ENCODE peak calls at places on chromosomes 2 and 18, in six cellular contexts. One of them, this sample, is unnamed.

GRCh38 chr18:22544626-22545025 is 126.9 kb upstream of the CTAGE1 start:
- DNase-seq in T-helper 1 cell: no peak
- DNase-seq in K562: no peak
- DNase-seq in posterior cingulate gyrus: no peak
- DNase-seq in hypothalamus: no peak
- DNase-seq in uterus: peak; percentile 56
- DNase-seq in this sample: no peak

GRCh38 chr2:208466133-208466919 is 59.7 kb downstream of the PTH2R start:
- DNase-seq in T-helper 1 cell: no peak
- DNase-seq in K562: peak; percentile 33
- DNase-seq in posterior cingulate gyrus: peak; percentile 10
- DNase-seq in hypothalamus: peak; percentile 7
- DNase-seq in uterus: no peak
- DNase-seq in this sample: no peak

GRCh38 chr2:190094471-190094870 is 31.9 kb upstream of the MSTN start:
- DNase-seq in T-helper 1 cell: no peak
- DNase-seq in K562: no peak
- DNase-seq in posterior cingulate gyrus: no peak
- DNase-seq in hypothalamus: no peak
- DNase-seq in uterus: no peak
- DNase-seq in this sample: no peak

GRCh38 chr18:8368490-8369217 is 240.6 kb upstream of the RAB12 start:
- DNase-seq in T-helper 1 cell: no peak
- DNase-seq in K562: no peak
- DNase-seq in posterior cingulate gyrus: no peak
- DNase-seq in hypothalamus: no peak
- DNase-seq in uterus: no peak
- DNase-seq in this sample: no peak

GRCh38 chr2:24313744-24314632 is 46.3 kb downstream of the ITSN2 start:
- DNase-seq in T-helper 1 cell: no peak
- DNase-seq in K562: no peak
- DNase-seq in posterior cingulate gyrus: no peak
- DNase-seq in hypothalamus: no peak
- DNase-seq in uterus: no peak
- DNase-seq in this sample: no peak

GRCh38 chr2:95799892-95800291 is 191.7 kb downstream of the ANKRD36C start:
- DNase-seq in T-helper 1 cell: no peak
- DNase-seq in K562: no peak
- DNase-seq in posterior cingulate gyrus: no peak
- DNase-seq in hypothalamus: no peak
- DNase-seq in uterus: no peak
- DNase-seq in this sample: no peak

GRCh38 chr18:27447930-27448329 is 262.8 kb upstream of the CHST9 start:
- DNase-seq in T-helper 1 cell: no peak
- DNase-seq in K562: no peak
- DNase-seq in posterior cingulate gyrus: no peak
- DNase-seq in hypothalamus: no peak
- DNase-seq in uterus: no peak
- DNase-seq in this sample: no peak

GRCh38 chr18:48767090-48767670 is 183.6 kb downstream of the SMAD7 start:
- DNase-seq in T-helper 1 cell: no peak
- DNase-seq in K562: no peak
- DNase-seq in posterior cingulate gyrus: no peak
- DNase-seq in hypothalamus: no peak
- DNase-seq in uterus: no peak
- DNase-seq in this sample: no peak

GRCh38 chr2:11018651-11019185 is 107.0 kb downstream of the KCNF1 start:
- DNase-seq in T-helper 1 cell: no peak
- DNase-seq in K562: no peak
- DNase-seq in posterior cingulate gyrus: no peak
- DNase-seq in hypothalamus: no peak
- DNase-seq in uterus: no peak
- DNase-seq in this sample: no peak

GRCh38 chr2:46001290-46001689 is 295.9 kb upstream of the EPAS1 start:
- DNase-seq in T-helper 1 cell: no peak
- DNase-seq in K562: no peak
- DNase-seq in posterior cingulate gyrus: no peak
- DNase-seq in hypothalamus: no peak
- DNase-seq in uterus: no peak
- DNase-seq in this sample: no peak

GRCh38 chr2:7899923-7900322 is 781.9 kb upstream of the ID2 start:
- DNase-seq in T-helper 1 cell: no peak
- DNase-seq in K562: no peak
- DNase-seq in posterior cingulate gyrus: no peak
- DNase-seq in hypothalamus: no peak
- DNase-seq in uterus: no peak
- DNase-seq in this sample: no peak

GRCh38 chr2:134261398-134262131 is 7.7 kb downstream of the MGAT5 start:
- DNase-seq in T-helper 1 cell: no peak
- DNase-seq in K562: no peak
- DNase-seq in posterior cingulate gyrus: no peak
- DNase-seq in hypothalamus: no peak
- DNase-seq in uterus: no peak
- DNase-seq in this sample: no peak

GRCh38 chr2:75098856-75099255 is 100.5 kb downstream of the TACR1 start:
- DNase-seq in T-helper 1 cell: no peak
- DNase-seq in K562: no peak
- DNase-seq in posterior cingulate gyrus: no peak
- DNase-seq in hypothalamus: no peak
- DNase-seq in uterus: no peak
- DNase-seq in this sample: no peak

GRCh38 chr2:157443795-157444642 is at the start of gene CYTIP:
- DNase-seq in T-helper 1 cell: no peak
- DNase-seq in K562: no peak
- DNase-seq in posterior cingulate gyrus: no peak
- DNase-seq in hypothalamus: peak; percentile 31
- DNase-seq in uterus: no peak
- DNase-seq in this sample: no peak

GRCh38 chr2:168577885-168578284 is 121.8 kb downstream of the CERS6 start:
- DNase-seq in T-helper 1 cell: no peak
- DNase-seq in K562: no peak
- DNase-seq in posterior cingulate gyrus: no peak
- DNase-seq in hypothalamus: no peak
- DNase-seq in uterus: no peak
- DNase-seq in this sample: no peak

GRCh38 chr18:68666316-68666715 is 48.6 kb downstream of the TMX3 start:
- DNase-seq in T-helper 1 cell: no peak
- DNase-seq in K562: no peak
- DNase-seq in posterior cingulate gyrus: no peak
- DNase-seq in hypothalamus: no peak
- DNase-seq in uterus: no peak
- DNase-seq in this sample: no peak

GRCh38 chr2:26598336-26599006 is 42.7 kb downstream of the CIB4 start:
- DNase-seq in T-helper 1 cell: no peak
- DNase-seq in K562: no peak
- DNase-seq in posterior cingulate gyrus: no peak
- DNase-seq in hypothalamus: no peak
- DNase-seq in uterus: no peak
- DNase-seq in this sample: no peak

GRCh38 chr2:43127208-43127940 is 99.0 kb downstream of the ZFP36L2 start:
- DNase-seq in T-helper 1 cell: peak; percentile 74
- DNase-seq in K562: peak; percentile 77
- DNase-seq in posterior cingulate gyrus: no peak
- DNase-seq in hypothalamus: peak; percentile 12
- DNase-seq in uterus: peak; percentile 43
- DNase-seq in this sample: no peak

GRCh38 chr2:214810670-214811069 is 1.2 kb upstream of the BARD1 start:
- DNase-seq in T-helper 1 cell: no peak
- DNase-seq in K562: peak; percentile 6
- DNase-seq in posterior cingulate gyrus: no peak
- DNase-seq in hypothalamus: no peak
- DNase-seq in uterus: no peak
- DNase-seq in this sample: no peak

GRCh38 chr2:182915369-182916326 is 49.2 kb upstream of the FRZB start:
- DNase-seq in T-helper 1 cell: no peak
- DNase-seq in K562: no peak
- DNase-seq in posterior cingulate gyrus: no peak
- DNase-seq in hypothalamus: no peak
- DNase-seq in uterus: no peak
- DNase-seq in this sample: no peak

GRCh38 chr2:186347472-186347871 is 138.6 kb upstream of the ZC3H15 start:
- DNase-seq in T-helper 1 cell: no peak
- DNase-seq in K562: no peak
- DNase-seq in posterior cingulate gyrus: no peak
- DNase-seq in hypothalamus: no peak
- DNase-seq in uterus: no peak
- DNase-seq in this sample: no peak

GRCh38 chr18:26547302-26548143 is 830 bp downstream of the KCTD1 start:
- DNase-seq in T-helper 1 cell: no peak
- DNase-seq in K562: no peak
- DNase-seq in posterior cingulate gyrus: peak; percentile 75
- DNase-seq in hypothalamus: peak; percentile 79
- DNase-seq in uterus: peak; percentile 67
- DNase-seq in this sample: no peak

GRCh38 chr2:85792783-85793441 is 39.1 kb downstream of the ATOH8 start:
- DNase-seq in T-helper 1 cell: no peak
- DNase-seq in K562: no peak
- DNase-seq in posterior cingulate gyrus: no peak
- DNase-seq in hypothalamus: no peak
- DNase-seq in uterus: peak; percentile 32
- DNase-seq in this sample: no peak

This sample was measured in thoracic aorta.